ENCODE peak calls at places on chromosome 13, in ten cellular contexts. Y is fibroblast of the conjunctiva; B is aorta; M is EH; V is CD4-positive, alpha-beta T cell; Q is ELF-1; Z is caudate nucleus; P is mesothelial cell of epicardium; L is hypothalamus; A is endothelial cell. R is an unnamed sample.

GRCh38 chr13:113930711-113931637 is 42.9 kb downstream of the C13orf46 start:
- DNase-seq in Y (no peak), B (peak), M (no peak), V (peak), Q (no peak), Z (no peak), P (no peak), L (no peak), A (no peak), R (no peak)

GRCh38 chr13:29791997-29792775 is 58.2 kb downstream of the UBL3 start:
- DNase-seq in Y (no peak), B (no peak), M (peak), V (no peak), Q (no peak), Z (no peak), P (no peak), L (no peak), A (no peak), R (no peak)

GRCh38 chr13:50720856-50721663 is 122.4 kb downstream of the DLEU7 start:
- DNase-seq in Y (no peak), B (peak), M (no peak), V (no peak), Q (no peak), Z (no peak), P (no peak), L (no peak), A (no peak), R (no peak)

GRCh38 chr13:89375839-89376238 is 1704.7 kb downstream of the SLITRK5 start:
- DNase-seq in Y (peak), B (no peak), M (no peak), V (no peak), Q (no peak), Z (no peak), P (no peak), L (no peak), A (no peak), R (no peak)

GRCh38 chr13:114082849-114083645 is 49.4 kb downstream of the RASA3 start:
- DNase-seq in Y (no peak), B (no peak), M (no peak), V (no peak), Q (peak), Z (no peak), P (no peak), L (no peak), A (no peak), R (no peak)

GRCh38 chr13:83879431-83880171 is 2.7 kb downstream of the SLITRK1 start:
- DNase-seq in Y (no peak), B (peak), M (peak), V (no peak), Q (peak), Z (peak), P (no peak), L (peak), A (no peak), R (peak)

GRCh38 chr13:46170687-46171086 is 11.3 kb downstream of the LCP1 start:
- DNase-seq in Y (no peak), B (no peak), M (peak), V (no peak), Q (peak), Z (no peak), P (no peak), L (no peak), A (peak), R (no peak)

GRCh38 chr13:109872864-109873263 is 86.5 kb upstream of the IRS2 start:
- DNase-seq in Y (no peak), B (no peak), M (no peak), V (no peak), Q (no peak), Z (no peak), P (no peak), L (no peak), A (no peak), R (no peak)

GRCh38 chr13:31201341-31202024 is 1.7 kb downstream of the B3GLCT start:
- DNase-seq in Y (no peak), B (no peak), M (peak), V (no peak), Q (no peak), Z (no peak), P (no peak), L (no peak), A (no peak), R (no peak)

GRCh38 chr13:39524795-39525194 is 78.2 kb downstream of the LHFPL6 start:
- DNase-seq in Y (no peak), B (no peak), M (no peak), V (no peak), Q (no peak), Z (no peak), P (no peak), L (no peak), A (no peak), R (no peak)

GRCh38 chr13:22082030-22082429 is 411.2 kb downstream of the FGF9 start:
- DNase-seq in Y (no peak), B (no peak), M (no peak), V (no peak), Q (no peak), Z (no peak), P (no peak), L (no peak), A (no peak), R (no peak)

GRCh38 chr13:111914241-111915103 is 152.5 kb upstream of the SOX1 start:
- DNase-seq in Y (no peak), B (no peak), M (no peak), V (no peak), Q (no peak), Z (no peak), P (no peak), L (no peak), A (no peak), R (no peak)

GRCh38 chr13:32060319-32060924 is 28.8 kb downstream of the FRY start:
- DNase-seq in Y (no peak), B (no peak), M (no peak), V (no peak), Q (no peak), Z (no peak), P (no peak), L (no peak), A (no peak), R (no peak)

GRCh38 chr13:53010374-53011105 is 18.1 kb upstream of the OLFM4 start:
- DNase-seq in Y (no peak), B (no peak), M (no peak), V (no peak), Q (no peak), Z (no peak), P (no peak), L (no peak), A (no peak), R (no peak)

GRCh38 chr13:33193428-33193974 is 92.1 kb downstream of the STARD13 start:
- DNase-seq in Y (no peak), B (no peak), M (peak), V (no peak), Q (no peak), Z (no peak), P (no peak), L (no peak), A (no peak), R (peak)

GRCh38 chr13:110869805-110870706 is 44.8 kb downstream of the ANKRD10 start:
- DNase-seq in Y (peak), B (peak), M (peak), V (no peak), Q (peak), Z (no peak), P (no peak), L (peak), A (peak), R (peak)

GRCh38 chr13:105177265-105177900 is 1358.1 kb downstream of the EFNB2 start:
- DNase-seq in Y (no peak), B (no peak), M (no peak), V (no peak), Q (no peak), Z (no peak), P (no peak), L (no peak), A (no peak), R (no peak)

GRCh38 chr13:26220575-26220974 is 1.5 kb downstream of the RNF6 start:
- DNase-seq in Y (peak), B (no peak), M (peak), V (no peak), Q (no peak), Z (no peak), P (no peak), L (no peak), A (no peak), R (no peak)

GRCh38 chr13:59409211-59409610 is 754.5 kb downstream of the DIAPH3 start:
- DNase-seq in Y (no peak), B (no peak), M (peak), V (no peak), Q (peak), Z (no peak), P (no peak), L (peak), A (no peak), R (peak)

GRCh38 chr13:105465251-105465650 is 1070.2 kb downstream of the EFNB2 start:
- DNase-seq in Y (no peak), B (no peak), M (no peak), V (no peak), Q (no peak), Z (no peak), P (no peak), L (no peak), A (no peak), R (no peak)

GRCh38 chr13:95020298-95020987 is 280.8 kb downstream of the ABCC4 start:
- DNase-seq in Y (no peak), B (no peak), M (peak), V (no peak), Q (no peak), Z (no peak), P (no peak), L (no peak), A (no peak), R (no peak)

GRCh38 chr13:109545964-109546363 is 240.4 kb downstream of the IRS2 start:
- DNase-seq in Y (no peak), B (no peak), M (no peak), V (no peak), Q (no peak), Z (no peak), P (no peak), L (no peak), A (no peak), R (peak)

GRCh38 chr13:76875256-76875655 is 10.9 kb downstream of the KCTD12 start:
- DNase-seq in Y (no peak), B (no peak), M (no peak), V (no peak), Q (no peak), Z (no peak), P (no peak), L (no peak), A (no peak), R (no peak)

GRCh38 chr13:112096959-112097358 is 30.0 kb downstream of the SOX1 start:
- DNase-seq in Y (no peak), B (no peak), M (no peak), V (no peak), Q (no peak), Z (no peak), P (no peak), L (no peak), A (no peak), R (no peak)

GRCh38 chr13:21625366-21625765 is 21.4 kb upstream of the MICU2 start:
- DNase-seq in Y (peak), B (no peak), M (peak), V (no peak), Q (no peak), Z (no peak), P (no peak), L (no peak), A (no peak), R (no peak)

GRCh38 chr13:83819611-83820010 is 62.7 kb downstream of the SLITRK1 start:
- DNase-seq in Y (no peak), B (no peak), M (peak), V (no peak), Q (no peak), Z (no peak), P (no peak), L (no peak), A (no peak), R (no peak)

GRCh38 chr13:71605744-71606143 is 261.3 kb downstream of the DACH1 start:
- DNase-seq in Y (no peak), B (no peak), M (no peak), V (no peak), Q (no peak), Z (no peak), P (no peak), L (no peak), A (no peak), R (no peak)

GRCh38 chr13:47896546-47896945 is 104.5 kb downstream of the SUCLA2 start:
- DNase-seq in Y (no peak), B (no peak), M (no peak), V (no peak), Q (no peak), Z (no peak), P (no peak), L (no peak), A (no peak), R (no peak)

GRCh38 chr13:95547531-95548167 is 4.9 kb upstream of the CLDN10 start:
- DNase-seq in Y (no peak), B (no peak), M (no peak), V (no peak), Q (no peak), Z (no peak), P (no peak), L (no peak), A (no peak), R (no peak)

GRCh38 chr13:28573595-28574373 is 78.9 kb upstream of the FLT1 start:
- DNase-seq in Y (no peak), B (no peak), M (no peak), V (no peak), Q (no peak), Z (no peak), P (no peak), L (no peak), A (no peak), R (no peak)

GRCh38 chr13:82800391-82800790 is 1081.9 kb downstream of the SLITRK1 start:
- DNase-seq in Y (no peak), B (no peak), M (peak), V (no peak), Q (no peak), Z (no peak), P (no peak), L (no peak), A (no peak), R (no peak)

GRCh38 chr13:38763446-38764381 is 76.8 kb downstream of the FREM2 start:
- DNase-seq in Y (peak), B (no peak), M (peak), V (no peak), Q (peak), Z (no peak), P (no peak), L (no peak), A (peak), R (peak)

GRCh38 chr13:99357149-99357596 is 50.0 kb upstream of the GPR183 start:
- DNase-seq in Y (no peak), B (no peak), M (peak), V (peak), Q (no peak), Z (no peak), P (no peak), L (no peak), A (no peak), R (no peak)

GRCh38 chr13:73754727-73755292 is 379.4 kb downstream of the KLF12 start:
- DNase-seq in Y (peak), B (no peak), M (peak), V (no peak), Q (peak), Z (no peak), P (no peak), L (no peak), A (peak), R (peak)

R was measured in neural progenitor cell.